ENCODE peak calls at places on chromosomes 1 and 21, in six cellular contexts. D is endothelial cell of umbilical vein, C is breast epithelium, O is adrenal gland, M is lower leg skin, V is GM12891. F is an unnamed sample.

GRCh38 chr1:69737527-69738176 is 169.9 kb downstream of the LRRC7 start:
- DNase-seq in D (peak; percentile 70), C (no peak), O (peak; percentile 44), M (no peak), V (no peak), F (no peak)

GRCh38 chr1:104706631-104707147 is 957.0 kb downstream of the AMY1C start:
- DNase-seq in D (no peak), C (no peak), O (no peak), M (no peak), V (no peak), F (no peak)

GRCh38 chr1:15261155-15262002 is 14.4 kb downstream of the FHAD1 start:
- DNase-seq in D (peak; percentile 74), C (no peak), O (peak; percentile 82), M (peak; percentile 89), V (no peak), F (peak; percentile 70)

GRCh38 chr1:44276006-44276405 is 62.7 kb downstream of the DMAP1 start:
- DNase-seq in D (peak; percentile 9), C (no peak), O (no peak), M (no peak), V (no peak), F (no peak)

GRCh38 chr1:117780981-117781475 is 148.4 kb downstream of the GDAP2 start:
- DNase-seq in D (no peak), C (no peak), O (no peak), M (no peak), V (no peak), F (no peak)

GRCh38 chr1:203826175-203826574 is 30.8 kb downstream of the ZBED6 start:
- DNase-seq in D (no peak), C (no peak), O (no peak), M (no peak), V (no peak), F (no peak)

GRCh38 chr1:94623560-94624148 is 82.1 kb upstream of the F3 start:
- DNase-seq in D (no peak), C (no peak), O (no peak), M (no peak), V (no peak), F (no peak)

GRCh38 chr1:24929091-24929875 is 793 bp downstream of the RUNX3 start:
- DNase-seq in D (no peak), C (no peak), O (no peak), M (no peak), V (no peak), F (peak; percentile 56)

GRCh38 chr1:223653015-223653414 is 12.5 kb downstream of the CAPN8 start:
- DNase-seq in D (no peak), C (no peak), O (no peak), M (no peak), V (no peak), F (no peak)

GRCh38 chr1:156903328-156904091 is 10.0 kb downstream of the PEAR1 start:
- DNase-seq in D (no peak), C (no peak), O (no peak), M (no peak), V (no peak), F (no peak)

GRCh38 chr1:232376632-232377493 is 253.1 kb downstream of the SIPA1L2 start:
- DNase-seq in D (no peak), C (no peak), O (no peak), M (no peak), V (no peak), F (no peak)

GRCh38 chr1:38872401-38873026 is 634 bp downstream of the MYCBP start:
- DNase-seq in D (no peak), C (no peak), O (peak; percentile 39), M (no peak), V (peak; percentile 42), F (peak; percentile 56)

GRCh38 chr1:106798991-106799390 is 257.5 kb upstream of the PRMT6 start:
- DNase-seq in D (no peak), C (no peak), O (no peak), M (no peak), V (no peak), F (no peak)

GRCh38 chr1:56671085-56671484 is 26.0 kb downstream of the PRKAA2 start:
- DNase-seq in D (no peak), C (no peak), O (no peak), M (no peak), V (no peak), F (no peak)

GRCh38 chr1:170711682-170712081 is 47.8 kb downstream of the PRRX1 start:
- DNase-seq in D (no peak), C (no peak), O (no peak), M (no peak), V (no peak), F (no peak)

GRCh38 chr21:42039470-42039901 is 29.3 kb upstream of the ZBTB21 start:
- DNase-seq in D (no peak), C (peak; percentile 73), O (peak; percentile 76), M (no peak), V (no peak), F (no peak)

GRCh38 chr21:41689289-41689583 is 77.6 kb downstream of the RIPK4 start:
- DNase-seq in D (no peak), C (no peak), O (no peak), M (no peak), V (no peak), F (no peak)

GRCh38 chr1:186082235-186082937 is 292.7 kb downstream of the TPR start:
- DNase-seq in D (peak; percentile 52), C (peak; percentile 72), O (peak; percentile 73), M (peak; percentile 97), V (peak; percentile 1), F (peak; percentile 83)

GRCh38 chr1:61741682-61742619 is at the start of gene PATJ:
- DNase-seq in D (peak; percentile 28), C (peak; percentile 89), O (peak; percentile 64), M (peak; percentile 91), V (peak; percentile 78), F (peak; percentile 64)

GRCh38 chr1:121516279-121516967 is 331.6 kb downstream of the SRGAP2C start:
- DNase-seq in D (no peak), C (no peak), O (peak; percentile 30), M (no peak), V (no peak), F (no peak)

GRCh38 chr1:179952181-179952580 is 2.4 kb upstream of the CEP350 start:
- DNase-seq in D (no peak), C (no peak), O (no peak), M (no peak), V (no peak), F (no peak)

GRCh38 chr1:15951341-15952153 is 24.4 kb downstream of the ZBTB17 start:
- DNase-seq in D (no peak), C (no peak), O (no peak), M (peak; percentile 87), V (no peak), F (peak; percentile 56)

GRCh38 chr1:205827623-205828022 is 14.6 kb upstream of the SLC41A1 start:
- DNase-seq in D (no peak), C (no peak), O (no peak), M (no peak), V (no peak), F (no peak)

GRCh38 chr1:116374340-116375164 is 1.5 kb downstream of the ATP1A1 start:
- DNase-seq in D (peak; percentile 16), C (no peak), O (no peak), M (no peak), V (no peak), F (peak; percentile 63)

GRCh38 chr1:116376734-116377096 is 3.7 kb downstream of the ATP1A1 start:
- DNase-seq in D (peak; percentile 82), C (no peak), O (no peak), M (no peak), V (no peak), F (no peak)

GRCh38 chr1:116375165-116375883 is 2.3 kb downstream of the ATP1A1 start:
- DNase-seq in D (peak; percentile 51), C (no peak), O (no peak), M (no peak), V (no peak), F (no peak)

GRCh38 chr1:116377564-116378529 is 4.8 kb downstream of the ATP1A1 start:
- DNase-seq in D (peak; percentile 94), C (peak; percentile 60), O (peak; percentile 68), M (peak; percentile 90), V (no peak), F (peak; percentile 48)

GRCh38 chr1:116375884-116376733 is 3.1 kb downstream of the ATP1A1 start:
- DNase-seq in D (peak; percentile 85), C (peak; percentile 77), O (peak; percentile 60), M (peak; percentile 96), V (no peak), F (peak; percentile 93)
- TF ChIP-seq POLR2A in D (no peak), C (peak; percentile 55), O (no peak), M (no peak), V (no peak), F (peak; percentile 95)

GRCh38 chr1:150961756-150962155 is 12.9 kb downstream of the CERS2 start:
- DNase-seq in D (no peak), C (no peak), O (no peak), M (no peak), V (no peak), F (no peak)

GRCh38 chr1:150967936-150968335 is 6.7 kb downstream of the CERS2 start:
- DNase-seq in D (no peak), C (no peak), O (no peak), M (no peak), V (no peak), F (peak; percentile 36)

GRCh38 chr1:150966011-150966410 is 8.6 kb downstream of the CERS2 start:
- DNase-seq in D (no peak), C (no peak), O (no peak), M (no peak), V (no peak), F (no peak)

GRCh38 chr1:150960646-150961045 is 14.0 kb downstream of the CERS2 start:
- DNase-seq in D (no peak), C (no peak), O (no peak), M (no peak), V (no peak), F (no peak)

GRCh38 chr1:150963535-150964489 is 10.8 kb downstream of the CERS2 start:
- DNase-seq in D (no peak), C (no peak), O (no peak), M (no peak), V (no peak), F (no peak)
- TF ChIP-seq POLR2A in D (no peak), C (no peak), O (no peak), M (no peak), V (peak; percentile 23), F (no peak)

GRCh38 chr1:54853793-54854370 is 33.1 kb downstream of the DHCR24 start:
- DNase-seq in D (no peak), C (no peak), O (no peak), M (peak; percentile 74), V (no peak), F (no peak)
- TF ChIP-seq POLR2A in D (no peak), C (no peak), O (no peak), M (no peak), V (no peak), F (no peak)

GRCh38 chr1:198259336-198260109 is 102.7 kb downstream of the NEK7 start:
- DNase-seq in D (no peak), C (no peak), O (no peak), M (no peak), V (no peak), F (no peak)
- TF ChIP-seq POLR2A in D (no peak), C (no peak), O (no peak), M (no peak), V (no peak), F (no peak)

GRCh38 chr21:25721987-25722386 is 12.7 kb downstream of the ATP5PF start:
- DNase-seq in D (no peak), C (no peak), O (no peak), M (no peak), V (no peak), F (no peak)
- TF ChIP-seq POLR2A in D (no peak), C (no peak), O (no peak), M (no peak), V (no peak), F (no peak)